ENCODE peak calls at places on chromosomes 12 and 14, in ten cellular contexts. T, N, J, S, I, C, R, D, B and P are unnamed samples. For H3K4me1, the result is how much of the 10 kb centered on the place peaks cover.

GRCh38 chr12:104175726-104176247 is 37.8 kb upstream of the NFYB start:
- DNase-seq in T (no peak), N (no peak), J (no peak), S (no peak), I (no peak), C (no peak), R (peak), D (no peak), B (no peak), P (no peak)

GRCh38 chr14:81246561-81247270 is 26.0 kb upstream of the GTF2A1 start:
- DNase-seq in T (no peak), N (no peak), J (no peak), S (no peak), I (no peak), C (no peak), R (no peak), D (no peak), B (no peak), P (no peak)

GRCh38 chr12:122917508-122918227 is 21.7 kb upstream of the VPS37B start:
- DNase-seq in T (no peak), N (peak), J (no peak), S (peak), I (peak), C (peak), R (peak), D (peak), B (peak), P (no peak)

GRCh38 chr14:101359221-101360044 is 201.9 kb upstream of the DIO3 start:
- DNase-seq in T (no peak), N (no peak), J (no peak), S (no peak), I (peak), C (peak), R (peak), D (peak), B (no peak), P (peak)

GRCh38 chr12:16307843-16308475 is 30.5 kb upstream of the SLC15A5 start:
- DNase-seq in T (no peak), N (no peak), J (no peak), S (no peak), I (no peak), C (no peak), R (no peak), D (no peak), B (no peak), P (no peak)

GRCh38 chr12:105906545-105906944 is 232.2 kb downstream of the NUAK1 start:
- DNase-seq in T (no peak), N (no peak), J (no peak), S (no peak), I (no peak), C (no peak), R (no peak), D (no peak), B (no peak), P (no peak)

GRCh38 chr14:57865450-57866198 is at the start of gene SLC35F4:
- DNase-seq in T (no peak), N (no peak), J (no peak), S (no peak), I (no peak), C (no peak), R (no peak), D (peak), B (peak), P (peak)

GRCh38 chr12:18681818-18682217 is 56.0 kb downstream of the PLCZ1 start:
- DNase-seq in T (no peak), N (no peak), J (no peak), S (no peak), I (no peak), C (no peak), R (no peak), D (no peak), B (no peak), P (no peak)

GRCh38 chr12:76508128-76508661 is 51.4 kb downstream of the OSBPL8 start:
- DNase-seq in T (no peak), N (no peak), J (no peak), S (no peak), I (no peak), C (no peak), R (no peak), D (no peak), B (no peak), P (no peak)

GRCh38 chr14:26088260-26088659 is 509.6 kb downstream of the NOVA1 start:
- DNase-seq in T (no peak), N (no peak), J (no peak), S (no peak), I (no peak), C (no peak), R (no peak), D (no peak), B (no peak), P (no peak)

GRCh38 chr14:69666698-69667211 is 55.4 kb downstream of the SUSD6 start:
- DNase-seq in T (no peak), N (no peak), J (no peak), S (no peak), I (no peak), C (no peak), R (no peak), D (no peak), B (peak), P (no peak)

GRCh38 chr14:69667938-69668336 is 56.5 kb downstream of the SUSD6 start:
- DNase-seq in T (no peak), N (no peak), J (no peak), S (no peak), I (no peak), C (no peak), R (no peak), D (no peak), B (no peak), P (no peak)

GRCh38 chr14:69665596-69665995 is 54.2 kb downstream of the SUSD6 start:
- DNase-seq in T (no peak), N (no peak), J (no peak), S (no peak), I (no peak), C (no peak), R (no peak), D (no peak), B (no peak), P (no peak)

GRCh38 chr14:69664865-69665526 is 53.6 kb downstream of the SUSD6 start:
- DNase-seq in T (no peak), N (no peak), J (no peak), S (no peak), I (no peak), C (no peak), R (peak), D (peak), B (no peak), P (no peak)

GRCh38 chr14:69666112-69666511 is 54.7 kb downstream of the SUSD6 start:
- DNase-seq in T (no peak), N (no peak), J (no peak), S (no peak), I (no peak), C (no peak), R (no peak), D (no peak), B (no peak), P (no peak)
- H3K4me1 ChIP-seq in T (half or more), N (half or more), J (under half), S (under half), I (half or more), C (under half), R (half or more), D (half or more), B (half or more), P (half or more)

DNA sequence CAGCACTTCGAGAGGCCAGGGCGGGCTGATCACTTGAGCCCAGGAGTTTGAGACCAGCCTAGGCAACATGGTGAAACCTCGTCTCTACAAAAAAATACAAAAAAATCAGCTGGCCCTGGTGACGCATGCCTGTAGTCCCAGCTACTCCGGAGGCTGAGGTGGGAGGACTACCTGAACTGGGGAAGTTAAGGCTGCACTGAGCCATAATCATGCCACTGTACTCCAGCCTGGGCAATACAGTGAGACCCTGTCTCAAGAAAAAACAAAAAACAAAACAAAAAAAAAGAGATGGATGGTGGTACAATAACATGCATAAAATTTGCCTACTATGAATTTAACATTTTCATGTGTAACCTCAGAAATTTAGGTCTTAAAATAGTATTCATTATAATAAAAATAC is 2.2 kb downstream of the THAP2 start:
- DNase-seq in T (no peak), N (no peak), J (no peak), S (no peak), I (no peak), C (no peak), R (no peak), D (no peak), B (no peak), P (no peak)
- TF ChIP-seq CTCF in T (no peak), N (no peak), J (no peak), S (no peak), I (no peak), C (no peak), R (no peak), D (no peak), B (no peak), P (no peak)

GRCh38 chr12:108627134-108627920 is 6.4 kb downstream of the SELPLG start:
- DNase-seq in T (no peak), N (no peak), J (no peak), S (no peak), I (no peak), C (no peak), R (no peak), D (no peak), B (no peak), P (no peak)
- H3K4me1 ChIP-seq in T (under half), N (half or more), J (under half), S (under half), I (under half), C (under half), R (under half), D (under half), B (under half), P (under half)

DNA sequence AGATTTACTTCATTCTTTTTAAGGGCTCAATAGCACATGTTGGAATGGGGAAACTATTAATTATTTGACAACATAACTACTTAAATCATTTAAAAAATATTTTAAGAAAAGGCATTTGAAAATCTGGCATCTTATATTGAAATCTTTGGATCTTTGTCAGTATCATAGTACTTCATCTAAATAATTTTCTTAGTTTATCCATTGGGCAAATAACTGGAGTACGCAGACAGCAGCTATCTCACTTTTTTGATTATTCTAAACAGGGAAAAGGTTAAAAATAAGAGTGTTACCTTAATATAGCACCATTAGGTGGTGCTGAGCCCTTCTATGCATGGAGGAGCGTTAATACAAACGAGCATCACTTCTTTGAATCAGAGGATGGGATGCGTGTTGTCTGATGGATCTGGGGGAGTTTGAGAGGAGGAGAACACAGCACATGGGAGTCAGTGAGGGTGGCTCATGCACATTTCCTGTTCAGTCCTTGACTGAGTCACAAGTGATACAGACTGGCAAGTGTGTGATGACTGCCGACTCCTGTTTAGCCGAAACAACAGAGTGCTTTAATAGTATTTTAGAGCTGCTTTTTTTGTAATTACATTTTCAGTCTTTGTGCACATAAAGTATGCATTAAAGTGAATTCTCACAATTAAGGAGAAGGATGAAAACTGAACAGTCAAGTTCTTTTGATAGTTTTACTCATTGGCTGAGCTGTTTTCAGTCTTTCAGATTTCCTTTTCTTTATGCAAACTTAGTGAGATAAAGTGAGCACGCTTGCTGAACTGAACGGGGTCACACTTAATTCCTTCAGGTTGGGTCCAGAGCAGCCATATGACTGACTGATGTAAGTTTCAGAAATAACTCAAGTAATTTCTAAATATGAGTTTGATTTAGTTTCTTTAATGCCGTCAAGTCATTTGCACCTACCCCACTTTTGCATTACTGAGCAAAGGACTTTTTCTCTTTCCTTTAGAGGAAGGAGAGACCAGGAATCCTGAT is 92.7 kb downstream of the DIP2B start:
- DNase-seq in T (no peak), N (no peak), J (peak), S (no peak), I (no peak), C (peak), R (no peak), D (no peak), B (no peak), P (no peak)
- TF ChIP-seq CTCF in T (no peak), N (no peak), J (peak), S (no peak), I (no peak), C (no peak), R (no peak), D (no peak), B (no peak), P (no peak)

GRCh38 chr14:93742761-93743160 is 45.5 kb downstream of the PRIMA1 start:
- DNase-seq in T (no peak), N (no peak), J (no peak), S (no peak), I (no peak), C (no peak), R (no peak), D (peak), B (no peak), P (no peak)

GRCh38 chr14:93745603-93746273 is 42.5 kb downstream of the PRIMA1 start:
- DNase-seq in T (no peak), N (no peak), J (no peak), S (no peak), I (no peak), C (no peak), R (no peak), D (no peak), B (no peak), P (peak)

GRCh38 chr14:93743270-93744060 is 44.8 kb downstream of the PRIMA1 start:
- DNase-seq in T (no peak), N (no peak), J (no peak), S (no peak), I (no peak), C (no peak), R (no peak), D (no peak), B (no peak), P (peak)

GRCh38 chr14:93744876-93745275 is 43.4 kb downstream of the PRIMA1 start:
- DNase-seq in T (no peak), N (no peak), J (no peak), S (no peak), I (no peak), C (no peak), R (no peak), D (no peak), B (no peak), P (no peak)

GRCh38 chr14:93744176-93744575 is 44.1 kb downstream of the PRIMA1 start:
- DNase-seq in T (no peak), N (no peak), J (no peak), S (no peak), I (no peak), C (no peak), R (no peak), D (no peak), B (no peak), P (peak)
- H3K4me1 ChIP-seq in T (under half), N (under half), J (under half), S (under half), I (under half), C (under half), R (under half), D (under half), B (under half), P (under half)

GRCh38 chr14:56085471-56085870 is 32.7 kb upstream of the PELI2 start:
- DNase-seq in T (no peak), N (no peak), J (no peak), S (no peak), I (no peak), C (no peak), R (no peak), D (no peak), B (no peak), P (no peak)
- TF ChIP-seq CTCF in T (no peak), N (no peak), J (peak), S (no peak), I (no peak), C (no peak), R (no peak), D (no peak), B (no peak), P (no peak)

GRCh38 chr14:61346793-61347192 is 25.4 kb downstream of the PRKCH start:
- DNase-seq in T (no peak), N (no peak), J (no peak), S (no peak), I (no peak), C (no peak), R (no peak), D (no peak), B (no peak), P (no peak)

GRCh38 chr14:61351457-61351856 is 30.1 kb downstream of the PRKCH start:
- DNase-seq in T (no peak), N (no peak), J (no peak), S (no peak), I (no peak), C (no peak), R (no peak), D (no peak), B (no peak), P (no peak)

GRCh38 chr14:61350871-61351270 is 29.5 kb downstream of the PRKCH start:
- DNase-seq in T (no peak), N (no peak), J (no peak), S (no peak), I (no peak), C (no peak), R (no peak), D (no peak), B (no peak), P (no peak)

GRCh38 chr14:61347771-61348443 is 26.5 kb downstream of the PRKCH start:
- DNase-seq in T (no peak), N (no peak), J (no peak), S (no peak), I (no peak), C (no peak), R (no peak), D (no peak), B (no peak), P (no peak)

DNA sequence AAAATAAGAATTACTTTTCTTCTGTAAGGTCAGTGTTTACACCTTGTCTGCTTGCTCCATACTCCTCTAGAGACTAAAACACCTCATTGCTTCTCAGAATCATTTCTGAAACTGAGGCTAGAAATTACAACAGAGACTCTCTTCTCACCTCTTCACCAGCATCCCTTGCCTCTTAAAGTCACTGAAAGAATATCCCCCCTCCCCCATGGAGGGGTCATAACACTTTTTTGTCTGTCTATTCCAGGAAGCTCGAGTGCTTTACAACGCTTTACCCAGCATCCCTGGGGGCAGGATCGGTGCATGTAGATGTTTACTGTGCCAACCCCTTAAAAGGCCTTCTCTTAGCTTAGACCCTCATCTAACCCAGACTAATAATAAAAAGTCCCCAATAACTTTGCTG is 29.0 kb downstream of the PRKCH start:
- DNase-seq in T (no peak), N (no peak), J (no peak), S (no peak), I (no peak), C (no peak), R (no peak), D (no peak), B (no peak), P (no peak)
- H3K4me1 ChIP-seq in T (under half), N (half or more), J (under half), S (under half), I (under half), C (under half), R (under half), D (under half), B (under half), P (under half)

DNA sequence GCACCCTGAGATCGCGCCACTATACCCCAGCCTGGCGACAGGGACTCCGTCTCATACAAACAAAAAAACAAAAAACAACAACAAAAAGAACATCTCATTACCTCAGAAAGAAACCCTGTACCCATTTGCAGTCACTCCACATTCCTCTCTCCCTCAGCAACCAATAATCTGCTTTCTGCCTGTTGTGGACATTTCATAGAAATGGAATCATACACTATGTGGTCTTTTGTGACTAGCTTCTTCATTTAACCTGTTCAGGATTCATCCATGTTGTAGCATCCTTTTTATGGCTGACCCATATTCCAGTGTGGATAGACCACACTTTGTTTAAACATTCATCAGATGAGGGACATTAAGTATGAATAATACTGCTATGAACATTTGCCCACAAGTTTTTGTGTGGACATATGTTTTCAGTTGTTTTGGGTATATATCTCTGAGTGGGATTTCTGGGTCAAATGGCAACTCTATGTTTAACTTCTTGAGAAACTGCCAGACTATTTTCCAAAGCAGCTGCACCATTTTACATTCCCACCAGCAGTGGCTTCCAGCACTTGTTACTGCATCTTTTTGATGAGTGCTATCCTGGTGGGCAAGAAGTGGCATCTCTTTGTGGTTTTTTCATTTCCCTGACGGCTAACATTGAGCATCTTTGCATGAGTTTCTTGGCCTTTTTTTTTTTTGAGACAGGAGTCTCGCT is 5.9 kb upstream of the RCOR1 start:
- DNase-seq in T (no peak), N (no peak), J (no peak), S (no peak), I (no peak), C (no peak), R (no peak), D (no peak), B (no peak), P (no peak)
- TF ChIP-seq CTCF in T (no peak), N (no peak), J (no peak), S (no peak), I (no peak), C (no peak), R (no peak), D (no peak), B (no peak), P (no peak)

DNA sequence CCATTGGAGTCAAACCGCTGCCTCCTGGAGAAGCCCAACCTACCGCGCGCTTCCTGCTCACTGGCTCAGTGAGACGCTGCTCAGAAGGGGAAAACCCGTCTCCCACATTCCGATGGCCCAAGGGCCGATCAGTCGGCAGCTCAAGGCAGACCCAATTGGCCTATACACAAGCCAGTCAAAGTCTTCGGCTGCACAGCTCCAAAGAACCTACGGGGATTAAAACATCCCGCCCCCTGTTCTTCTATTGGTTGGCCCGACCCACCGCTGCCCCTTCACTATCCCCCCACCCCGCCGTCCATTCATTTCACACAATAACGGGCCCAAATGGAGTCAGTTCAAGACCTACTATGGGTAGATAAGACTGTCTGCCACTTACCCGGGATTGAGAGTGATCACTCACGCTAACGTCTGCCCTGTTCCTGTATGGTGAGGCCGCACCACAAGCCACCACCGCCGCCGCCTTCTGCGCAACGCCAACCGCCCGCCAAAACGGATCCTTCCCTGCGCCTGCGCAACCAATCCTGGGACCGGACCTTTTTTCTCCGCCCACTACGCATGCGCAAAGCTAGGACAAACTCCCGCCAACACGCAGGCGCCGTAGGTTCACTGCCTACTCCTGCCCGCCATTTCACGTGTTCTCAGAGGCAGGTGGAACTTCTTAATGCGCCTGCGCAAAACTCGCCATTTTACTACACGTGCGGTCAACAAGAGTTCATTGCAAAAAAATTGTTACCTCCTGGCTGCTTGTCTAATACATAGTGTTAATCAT is at the start of gene CBX5:
- DNase-seq in T (peak), N (peak), J (peak), S (peak), I (peak), C (peak), R (peak), D (peak), B (peak), P (peak)
- H3K4me1 ChIP-seq in T (under half), N (half or more), J (under half), S (under half), I (half or more), C (under half), R (half or more), D (half or more), B (under half), P (under half)

GRCh38 chr12:91695964-91696363 is 449.7 kb downstream of the BTG1 start:
- DNase-seq in T (no peak), N (no peak), J (no peak), S (no peak), I (no peak), C (no peak), R (no peak), D (no peak), B (no peak), P (no peak)
- TF ChIP-seq CTCF in T (no peak), N (no peak), J (peak), S (no peak), I (no peak), C (peak), R (no peak), D (no peak), B (no peak), P (no peak)